ENCODE peak calls at places on chromosome 22, in seven cellular contexts. P is fibroblast of mammary gland; T is psoas muscle; D is CD8-positive, alpha-beta T cell; X is GM12865; S is spleen; V is prostate gland. K is an unnamed sample.

GRCh38 chr22:46364341-46365165 is 29.0 kb downstream of the TRMU start:
- DNase-seq in S (peak), D (no peak), V (no peak), T (peak), P (no peak), X (no peak), K (no peak)

GRCh38 chr22:48943567-48944432 is 883.9 kb downstream of the BRD1 start:
- DNase-seq in T (no peak), V (no peak), S (peak), P (no peak), X (no peak), D (no peak), K (peak)

GRCh38 chr22:25120093-25120561 is 79.5 kb upstream of the CRYBB3 start:
- DNase-seq in T (peak), S (no peak), P (no peak), D (no peak), V (peak), X (no peak), K (no peak)

GRCh38 chr22:29480262-29480511 is 169 bp downstream of the NEFH start:
- DNase-seq in V (no peak), D (no peak), X (no peak), T (no peak), S (no peak), P (no peak), K (no peak)

GRCh38 chr22:30262917-30263741 is 3.5 kb downstream of the OSM start:
- DNase-seq in D (peak), P (peak), X (peak), V (peak), T (peak), S (peak), K (peak)

GRCh38 chr22:24824250-24824649 is 18.2 kb downstream of the SGSM1 start:
- DNase-seq in T (no peak), V (no peak), P (no peak), D (no peak), S (no peak), X (no peak), K (no peak)

GRCh38 chr22:46099740-46100139 is 50.6 kb upstream of the PPARA start:
- DNase-seq in T (no peak), D (no peak), P (no peak), X (no peak), V (no peak), S (no peak), K (no peak)

GRCh38 chr22:47192651-47193437 is 430.4 kb downstream of the TBC1D22A start:
- DNase-seq in P (no peak), D (no peak), V (no peak), S (peak), X (peak), T (peak), K (no peak)

GRCh38 chr22:48901324-48901723 is 926.3 kb downstream of the BRD1 start:
- DNase-seq in D (no peak), S (no peak), X (no peak), P (no peak), V (no peak), T (no peak), K (no peak)

GRCh38 chr22:28027453-28028448 is 108.7 kb upstream of the PITPNB start:
- DNase-seq in S (peak), X (no peak), V (peak), D (no peak), T (peak), P (no peak), K (no peak)

GRCh38 chr22:24471570-24471969 is 23.6 kb upstream of the UPB1 start:
- DNase-seq in V (no peak), X (no peak), T (peak), S (no peak), D (no peak), P (peak), K (peak)

GRCh38 chr22:48979482-48979881 is 848.2 kb downstream of the BRD1 start:
- DNase-seq in D (no peak), X (no peak), S (no peak), T (no peak), P (peak), V (no peak), K (no peak)

GRCh38 chr22:46825145-46825544 is 62.7 kb downstream of the TBC1D22A start:
- DNase-seq in D (no peak), V (no peak), X (no peak), S (no peak), P (no peak), T (no peak), K (no peak)

GRCh38 chr22:27844656-27845602 is 43.4 kb upstream of the MN1 start:
- DNase-seq in P (no peak), T (no peak), D (no peak), S (no peak), X (no peak), V (no peak), K (no peak)

GRCh38 chr22:40200795-40201194 is 23.1 kb downstream of the TNRC6B start:
- DNase-seq in T (no peak), V (no peak), X (no peak), D (no peak), P (no peak), S (no peak), K (no peak)

GRCh38 chr22:48443680-48444079 is 1384.0 kb downstream of the BRD1 start:
- DNase-seq in P (no peak), T (no peak), S (peak), V (no peak), D (no peak), X (no peak), K (no peak)

GRCh38 chr22:39267966-39268365 is 23.2 kb upstream of the PDGFB start:
- DNase-seq in P (no peak), D (no peak), S (no peak), X (no peak), T (no peak), V (no peak), K (no peak)

GRCh38 chr22:45963821-45964220 is 13.1 kb downstream of the WNT7B start:
- DNase-seq in X (no peak), S (no peak), T (no peak), D (no peak), P (no peak), V (no peak), K (no peak)

GRCh38 chr22:39534591-39535301 is 2.2 kb upstream of the RPS19BP1 start:
- DNase-seq in P (peak), S (peak), V (peak), T (peak), X (peak), D (peak), K (peak)

GRCh38 chr22:40176921-40177737 is 596 bp upstream of the TNRC6B start:
- DNase-seq in P (peak), D (peak), V (peak), T (no peak), S (peak), X (peak), K (peak)

GRCh38 chr22:16777284-16777924 is 47.8 kb downstream of the XKR3 start:
- DNase-seq in P (no peak), T (no peak), X (no peak), S (no peak), V (no peak), D (no peak), K (no peak)

GRCh38 chr22:21443735-21444421 is 23.3 kb upstream of the TMEM191C start:
- DNase-seq in V (peak), X (no peak), P (no peak), T (no peak), S (peak), D (no peak), K (no peak)

GRCh38 chr22:30074994-30075393 is 5.3 kb upstream of the HORMAD2 start:
- DNase-seq in X (peak), T (no peak), S (no peak), D (no peak), V (no peak), P (no peak), K (no peak)

GRCh38 chr22:28930357-28931007 is 47.1 kb downstream of the ZNRF3 start:
- DNase-seq in V (no peak), T (no peak), P (no peak), X (no peak), D (no peak), S (no peak), K (no peak)

GRCh38 chr22:41092847-41093371 is 517 bp downstream of the EP300 start:
- DNase-seq in S (peak), X (peak), T (peak), D (peak), V (peak), P (peak), K (peak)

GRCh38 chr22:23705358-23705757 is 14.5 kb downstream of the RGL4 start:
- DNase-seq in P (no peak), X (no peak), V (no peak), S (no peak), D (no peak), T (no peak), K (no peak)

GRCh38 chr22:30872282-30873041 is 96.1 kb downstream of the MORC2 start:
- DNase-seq in P (no peak), X (no peak), V (no peak), S (peak), D (no peak), T (no peak), K (no peak)

GRCh38 chr22:17941501-17942406 is 82.6 kb downstream of the MICAL3 start:
- DNase-seq in T (peak), V (no peak), D (no peak), X (no peak), S (no peak), P (no peak), K (no peak)

GRCh38 chr22:42919199-42919598 is 62.1 kb upstream of the ARFGAP3 start:
- DNase-seq in D (no peak), P (no peak), X (no peak), T (no peak), S (no peak), V (no peak), K (peak)

GRCh38 chr22:21026783-21027692 is 5.3 kb downstream of the SLC7A4 start:
- DNase-seq in V (peak), X (no peak), D (no peak), S (no peak), P (peak), T (no peak), K (peak)

GRCh38 chr22:16824718-16825687 is at the start of gene XKR3:
- DNase-seq in V (no peak), X (peak), P (peak), S (no peak), T (no peak), D (no peak), K (peak)

GRCh38 chr22:22027955-22028354 is 45.4 kb upstream of the TOP3B start:
- DNase-seq in D (no peak), X (no peak), S (no peak), P (no peak), T (no peak), V (no peak), K (no peak)

GRCh38 chr22:24796860-24797259 is 9.2 kb upstream of the SGSM1 start:
- DNase-seq in X (no peak), S (no peak), T (no peak), P (no peak), V (no peak), D (no peak), K (no peak)

DNA sequence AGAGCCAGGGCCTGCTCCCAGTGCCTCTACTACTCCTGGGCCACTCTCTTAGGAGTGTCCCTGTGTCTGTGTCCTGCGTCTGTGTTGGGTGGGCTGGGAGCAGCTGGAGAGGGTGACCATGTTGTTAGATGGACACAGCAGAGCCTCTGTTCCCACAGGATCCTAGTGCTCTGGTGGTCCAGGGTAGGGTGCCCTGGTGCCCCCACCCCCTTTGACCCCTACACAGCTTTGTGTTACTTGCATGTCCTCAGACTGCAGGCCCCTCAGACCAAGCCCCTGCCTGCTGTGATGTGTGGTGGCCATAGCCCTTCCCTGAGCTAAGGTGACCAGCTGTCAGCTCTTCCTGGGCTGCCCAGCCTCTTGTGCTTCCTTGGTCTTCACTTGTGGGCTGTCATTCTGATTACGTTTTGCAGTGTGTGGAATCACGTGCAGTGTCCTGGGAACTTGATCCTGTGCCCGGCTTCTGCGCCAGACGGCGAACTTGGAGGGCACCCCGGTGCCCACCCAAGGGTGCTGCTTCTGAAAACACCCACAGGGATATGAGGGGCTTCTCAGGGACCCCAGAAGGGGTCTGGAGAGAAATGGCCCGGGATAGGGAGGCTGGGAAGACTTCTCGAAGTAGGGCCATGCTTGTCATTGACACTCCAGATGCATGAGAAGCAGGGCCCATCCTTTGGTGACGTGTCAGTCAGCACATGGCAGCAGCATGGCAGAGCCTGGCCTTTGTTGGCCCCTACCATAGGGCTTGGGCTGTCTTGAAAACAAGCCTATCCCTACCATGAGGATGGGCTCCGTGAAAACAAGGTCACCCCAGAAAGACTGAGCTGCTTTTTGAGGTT is 1.5 kb downstream of the TANGO2 start:
- DNase-seq in T (peak), V (no peak), P (no peak), D (no peak), S (no peak), X (no peak), K (no peak)
- H3K4me3 ChIP-seq in T (peak), V (peak), P (no peak), D (peak), S (peak), X (peak), K (peak)

DNA sequence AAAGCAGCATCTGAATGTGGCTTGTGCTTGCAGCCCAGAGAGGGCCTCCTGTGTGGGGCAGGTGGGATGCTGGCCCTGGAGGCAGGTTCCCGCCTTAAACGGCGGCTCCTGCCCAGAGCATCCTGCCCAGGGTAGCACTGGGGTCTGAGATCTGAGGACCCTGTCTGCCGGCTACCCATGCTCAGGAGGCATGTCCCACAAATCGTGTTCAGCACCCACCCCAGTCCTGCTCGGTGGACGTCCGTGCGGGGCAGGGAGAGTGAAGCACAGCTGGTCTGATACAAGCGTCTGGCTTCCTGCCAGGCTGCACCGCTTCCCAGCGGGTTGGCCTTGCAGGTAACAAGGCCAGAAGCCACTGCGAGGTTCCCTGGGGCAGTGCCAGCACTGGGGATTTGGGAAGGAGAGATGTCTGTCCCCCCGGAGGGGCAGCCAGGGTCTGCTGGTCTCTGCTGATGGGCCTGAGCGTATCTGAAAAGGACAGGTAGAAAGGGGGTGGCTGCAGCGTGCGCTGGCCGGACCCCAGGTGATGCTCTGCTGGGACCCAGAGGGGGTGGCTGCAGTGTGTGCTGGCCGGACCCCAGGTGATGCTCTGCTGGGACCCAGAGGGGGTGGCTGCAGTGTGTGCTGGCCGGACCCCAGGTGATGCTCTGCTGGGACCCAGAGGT is 3.6 kb downstream of the TRABD start:
- DNase-seq in S (peak), X (peak), P (no peak), V (no peak), D (no peak), T (peak), K (no peak)
- TF ChIP-seq CTCF in S (no peak), X (no peak), P (no peak), V (no peak), D (no peak), T (no peak), K (no peak)

DNA sequence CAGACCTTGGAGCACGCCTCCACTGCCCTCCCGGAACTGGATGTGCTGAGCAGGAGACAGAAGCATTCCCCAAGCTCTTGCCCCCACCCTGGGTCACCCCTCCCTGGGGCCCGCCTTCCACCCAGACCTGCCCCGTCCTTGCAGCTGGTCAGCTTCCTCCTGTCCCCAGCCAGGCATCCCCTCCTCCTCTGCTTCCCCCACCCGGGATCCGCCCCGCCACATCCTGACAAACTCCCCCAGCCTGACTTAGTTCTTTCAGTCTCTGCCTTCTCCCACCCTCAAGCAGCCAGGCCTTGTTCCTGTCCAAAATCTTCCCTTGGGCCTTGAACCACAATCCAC is 1.1 kb upstream of the PLXNB2 start:
- DNase-seq in P (peak), V (no peak), S (peak), X (no peak), D (no peak), T (peak), K (peak)
- H3K4me3 ChIP-seq in P (no peak), V (no peak), S (peak), X (no peak), D (no peak), T (no peak), K (no peak)

DNA sequence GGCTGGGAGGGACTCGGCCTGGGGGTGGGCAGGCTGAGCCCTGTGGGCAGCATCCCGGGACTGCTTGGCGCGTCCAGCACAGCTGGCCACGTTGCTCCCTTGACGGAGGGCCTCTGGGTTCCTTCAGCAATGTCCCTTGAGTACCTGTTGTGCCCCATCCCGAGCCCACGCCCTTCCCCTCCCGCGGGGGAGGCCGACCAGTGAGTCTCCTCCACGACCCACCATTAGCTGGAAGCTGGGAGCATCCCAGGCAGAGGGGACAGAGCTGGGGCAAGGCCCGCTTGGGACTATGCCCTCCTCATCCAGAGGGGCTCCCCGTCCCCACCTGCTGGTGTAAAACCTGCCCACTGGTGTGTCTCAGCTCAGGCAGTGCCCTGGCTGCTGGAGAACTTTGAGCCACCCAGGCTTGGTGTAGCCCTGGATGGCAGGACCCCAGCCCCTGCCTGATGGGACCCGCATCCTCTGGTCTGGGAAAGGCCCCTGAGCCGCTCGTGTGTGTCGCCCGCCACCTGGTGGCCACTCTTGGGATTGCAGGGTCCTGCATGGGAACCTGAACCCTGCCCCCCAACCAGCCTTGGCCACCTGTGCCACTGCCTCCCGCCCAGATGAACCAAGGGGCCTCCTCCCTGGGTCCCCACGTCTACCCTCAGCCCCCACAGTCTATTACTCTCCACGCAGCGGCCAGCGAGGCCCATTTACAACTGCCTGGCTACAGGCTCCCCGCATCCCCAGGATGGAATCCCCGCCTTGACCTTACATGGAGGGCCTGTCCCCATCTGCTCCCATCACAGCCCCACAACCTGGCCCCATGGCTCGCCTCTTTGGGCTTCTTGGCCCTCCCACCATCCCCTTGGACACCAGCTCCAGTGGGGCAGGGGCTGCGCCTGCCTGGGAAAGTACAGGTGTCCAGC is 16.6 kb upstream of the ARHGAP8 start:
- DNase-seq in X (peak), V (peak), T (peak), S (peak), P (peak), D (peak), K (peak)
- TF ChIP-seq CTCF in X (peak), V (peak), T (peak), S (peak), P (peak), D (peak), K (peak)

GRCh38 chr22:36817429-36817783 is 571 bp upstream of the PVALB start:
- DNase-seq in V (no peak), T (no peak), S (no peak), P (no peak), D (no peak), X (no peak), K (no peak)

GRCh38 chr22:36815558-36816337 is 1.1 kb downstream of the PVALB start:
- DNase-seq in X (no peak), S (no peak), V (no peak), P (no peak), T (no peak), D (no peak), K (no peak)

GRCh38 chr22:36816338-36816634 is 549 bp downstream of the PVALB start:
- DNase-seq in D (no peak), X (no peak), P (no peak), T (no peak), V (no peak), S (no peak), K (no peak)

GRCh38 chr22:36818010-36818642 is 1.3 kb upstream of the PVALB start:
- DNase-seq in X (no peak), S (no peak), D (no peak), V (no peak), P (peak), T (no peak), K (no peak)

GRCh38 chr22:36816635-36817428 is at the start of gene PVALB:
- DNase-seq in X (no peak), V (no peak), T (no peak), P (peak), D (no peak), S (no peak), K (no peak)
- H3K4me3 ChIP-seq in X (no peak), V (peak), T (peak), P (no peak), D (no peak), S (peak), K (no peak)

DNA sequence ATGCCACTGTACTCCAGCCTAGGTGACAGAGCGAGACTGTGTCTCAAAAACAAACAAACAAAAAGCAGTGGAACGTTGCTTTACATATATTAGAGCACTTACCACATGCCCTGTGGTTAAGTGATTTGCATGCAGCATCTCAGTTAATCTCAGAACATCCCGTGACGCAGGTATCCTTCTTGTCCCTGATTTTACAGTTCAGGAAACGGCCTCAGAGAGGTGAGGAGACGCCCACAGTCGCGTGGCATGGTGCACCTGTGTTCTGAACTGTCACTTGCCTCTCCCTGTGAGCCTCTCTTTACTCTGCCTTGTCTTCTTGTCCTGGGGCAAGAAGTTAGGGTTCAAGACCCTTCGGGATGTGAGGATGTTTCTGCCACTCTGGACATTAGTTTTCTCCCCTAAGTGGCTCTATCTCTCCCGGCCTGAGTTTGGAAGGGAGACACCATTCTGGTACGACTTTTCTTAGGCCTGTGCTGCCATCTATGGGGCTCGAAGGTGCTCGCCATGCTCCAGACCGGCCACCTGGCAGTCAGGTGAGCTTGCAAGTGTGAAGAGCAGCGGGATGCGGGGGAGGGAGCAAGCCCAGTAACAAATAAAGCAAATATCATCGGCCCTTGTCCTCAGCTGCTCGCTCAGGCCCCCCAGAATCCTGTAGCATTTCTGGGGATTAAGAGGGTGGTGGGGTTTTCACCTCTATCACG is 25.6 kb downstream of the YWHAH start:
- DNase-seq in D (peak), P (peak), S (peak), X (peak), V (peak), T (peak), K (peak)
- TF ChIP-seq CTCF in D (no peak), P (peak), S (no peak), X (peak), V (no peak), T (peak), K (peak)

K was measured in AG10803.